ENCODE peak calls at places on chromosome 21, in six cellular contexts. G is transverse colon, E is breast epithelium, T is HCT116, P is vagina, M is stomach. Z is an unnamed sample.

GRCh38 chr21:26798856-26799751 is 46.1 kb downstream of the ADAMTS1 start:
- DNase-seq in P (no peak), G (no peak), E (no peak), T (no peak), M (no peak), Z (no peak)

GRCh38 chr21:16570856-16571255 is 841.1 kb downstream of the USP25 start:
- DNase-seq in E (no peak), M (no peak), G (no peak), P (no peak), T (no peak), Z (no peak)

GRCh38 chr21:15848632-15849031 is 118.8 kb downstream of the USP25 start:
- DNase-seq in M (no peak), T (no peak), G (no peak), P (no peak), E (no peak), Z (no peak)

GRCh38 chr21:32237021-32237420 is 41.8 kb downstream of the MIS18A start:
- DNase-seq in M (no peak), T (no peak), E (no peak), P (no peak), G (no peak), Z (no peak)

GRCh38 chr21:32538147-32538792 is 47.1 kb downstream of the TCP10L start:
- DNase-seq in M (no peak), E (no peak), T (no peak), G (no peak), P (no peak), Z (no peak)

GRCh38 chr21:37758997-37759396 is 157.3 kb downstream of the KCNJ6 start:
- DNase-seq in E (no peak), M (peak), P (no peak), T (no peak), G (peak), Z (no peak)

GRCh38 chr21:28337319-28337718 is 655.4 kb downstream of the LTN1 start:
- DNase-seq in M (no peak), G (no peak), T (no peak), P (no peak), E (no peak), Z (no peak)

GRCh38 chr21:28142692-28143091 is 850.0 kb downstream of the LTN1 start:
- DNase-seq in P (no peak), E (no peak), G (no peak), M (no peak), T (no peak), Z (no peak)

GRCh38 chr21:35963920-35964451 is 96.3 kb downstream of the SETD4 start:
- DNase-seq in T (no peak), P (no peak), E (no peak), G (no peak), M (no peak), Z (no peak)
- TF ChIP-seq POLR2A in T (peak), P (no peak), E (no peak), G (no peak), M (no peak), Z (no peak)

GRCh38 chr21:44066116-44066515 is 41.1 kb upstream of the PWP2 start:
- DNase-seq in E (no peak), T (no peak), M (no peak), P (no peak), G (no peak), Z (no peak)
- TF ChIP-seq POLR2AphosphoS5 in E (no peak), T (no peak), M (no peak), P (no peak), G (no peak), Z (no peak)

DNA sequence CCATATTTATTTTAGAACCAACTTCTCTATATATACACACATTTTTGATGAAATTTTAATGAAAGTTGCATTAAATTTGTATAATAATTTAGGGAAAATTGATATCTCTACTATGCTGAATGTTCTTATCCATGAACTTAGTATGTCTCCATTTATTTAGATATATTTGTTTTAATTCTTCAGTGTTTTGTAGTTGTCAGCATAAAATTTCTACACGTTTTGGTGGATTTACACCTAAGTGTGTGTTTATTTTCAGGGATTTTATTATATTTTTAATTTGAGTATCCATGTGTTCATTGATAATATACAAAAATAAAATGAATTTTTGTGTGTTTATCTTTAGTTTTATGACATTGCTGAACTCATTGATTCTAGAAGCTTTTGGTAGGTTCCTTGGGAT is 36.7 kb downstream of the PCBP3 start:
- DNase-seq in T (no peak), M (no peak), G (no peak), P (no peak), E (no peak), Z (no peak)
- TF ChIP-seq POLR2A in T (no peak), M (no peak), G (no peak), P (no peak), E (no peak), Z (no peak)

GRCh38 chr21:33641339-33642026 is at the start of gene CRYZL1:
- DNase-seq in P (peak), M (peak), G (peak), T (peak), E (peak), Z (peak)
- TF ChIP-seq POLR2AphosphoS5 in P (peak), M (peak), G (peak), T (peak), E (peak), Z (peak)

GRCh38 chr21:41374177-41374712 is 12.4 kb downstream of the MX2 start:
- DNase-seq in M (no peak), P (no peak), E (peak), G (no peak), T (no peak), Z (no peak)

GRCh38 chr21:41375875-41376274 is 14.0 kb downstream of the MX2 start:
- DNase-seq in P (no peak), M (no peak), G (no peak), E (no peak), T (no peak), Z (no peak)

GRCh38 chr21:41373769-41374168 is 11.9 kb downstream of the MX2 start:
- DNase-seq in P (no peak), G (no peak), M (no peak), E (no peak), T (no peak), Z (no peak)

GRCh38 chr21:41373253-41373652 is 11.4 kb downstream of the MX2 start:
- DNase-seq in G (no peak), T (no peak), P (no peak), M (no peak), E (peak), Z (no peak)

DNA sequence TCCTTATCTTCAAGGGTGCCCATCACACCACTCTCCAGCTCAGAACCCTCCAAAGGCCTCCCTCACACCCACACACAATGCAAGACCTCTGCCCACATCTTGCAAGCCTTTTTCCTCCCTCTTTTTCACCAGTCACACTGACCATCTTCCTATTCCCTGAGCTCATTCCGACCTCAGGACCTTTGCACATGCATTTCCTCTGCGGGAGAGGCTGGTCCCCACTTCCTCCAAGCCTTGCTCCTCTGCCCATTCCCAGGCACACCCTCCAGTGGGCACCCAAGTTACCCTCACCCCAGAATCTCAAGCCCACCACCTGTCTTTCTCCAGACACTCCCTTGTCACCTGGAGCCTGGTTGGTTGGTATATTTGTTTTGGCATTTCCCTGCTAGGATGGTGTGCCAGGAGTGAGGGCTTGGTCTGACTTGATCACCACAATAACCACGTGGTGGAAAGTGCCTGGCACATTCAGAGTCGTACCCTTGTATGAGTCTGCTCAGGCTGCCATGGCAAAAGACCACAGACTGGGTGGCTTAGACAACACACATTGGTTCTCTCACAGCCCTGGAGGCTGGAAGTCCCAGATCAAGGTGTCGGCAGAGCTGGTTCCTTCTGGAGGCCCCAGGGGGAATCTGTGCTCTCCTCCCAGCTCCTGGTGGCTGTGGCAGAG is 13.2 kb downstream of the MX2 start:
- DNase-seq in M (no peak), E (peak), P (no peak), G (no peak), T (no peak), Z (no peak)
- TF ChIP-seq POLR2A in M (no peak), E (no peak), P (no peak), G (no peak), T (no peak), Z (no peak)

GRCh38 chr21:34129039-34129891 is 55.9 kb downstream of the MRPS6 start:
- DNase-seq in E (no peak), T (no peak), P (no peak), M (peak), G (peak), Z (peak)
- TF ChIP-seq POLR2AphosphoS5 in E (no peak), T (no peak), P (no peak), M (peak), G (no peak), Z (no peak)

GRCh38 chr21:43720539-43721224 is 1.8 kb downstream of the PDXK start:
- DNase-seq in G (no peak), E (no peak), T (no peak), M (no peak), P (no peak), Z (no peak)

GRCh38 chr21:43717967-43718871 is 710 bp upstream of the PDXK start:
- DNase-seq in G (no peak), P (no peak), M (no peak), E (no peak), T (no peak), Z (no peak)

GRCh38 chr21:43719748-43720538 is 1.0 kb downstream of the PDXK start:
- DNase-seq in P (no peak), M (peak), T (no peak), G (no peak), E (no peak), Z (no peak)

GRCh38 chr21:43717166-43717853 is 1.6 kb upstream of the PDXK start:
- DNase-seq in P (no peak), E (no peak), T (no peak), G (no peak), M (no peak), Z (no peak)

DNA sequence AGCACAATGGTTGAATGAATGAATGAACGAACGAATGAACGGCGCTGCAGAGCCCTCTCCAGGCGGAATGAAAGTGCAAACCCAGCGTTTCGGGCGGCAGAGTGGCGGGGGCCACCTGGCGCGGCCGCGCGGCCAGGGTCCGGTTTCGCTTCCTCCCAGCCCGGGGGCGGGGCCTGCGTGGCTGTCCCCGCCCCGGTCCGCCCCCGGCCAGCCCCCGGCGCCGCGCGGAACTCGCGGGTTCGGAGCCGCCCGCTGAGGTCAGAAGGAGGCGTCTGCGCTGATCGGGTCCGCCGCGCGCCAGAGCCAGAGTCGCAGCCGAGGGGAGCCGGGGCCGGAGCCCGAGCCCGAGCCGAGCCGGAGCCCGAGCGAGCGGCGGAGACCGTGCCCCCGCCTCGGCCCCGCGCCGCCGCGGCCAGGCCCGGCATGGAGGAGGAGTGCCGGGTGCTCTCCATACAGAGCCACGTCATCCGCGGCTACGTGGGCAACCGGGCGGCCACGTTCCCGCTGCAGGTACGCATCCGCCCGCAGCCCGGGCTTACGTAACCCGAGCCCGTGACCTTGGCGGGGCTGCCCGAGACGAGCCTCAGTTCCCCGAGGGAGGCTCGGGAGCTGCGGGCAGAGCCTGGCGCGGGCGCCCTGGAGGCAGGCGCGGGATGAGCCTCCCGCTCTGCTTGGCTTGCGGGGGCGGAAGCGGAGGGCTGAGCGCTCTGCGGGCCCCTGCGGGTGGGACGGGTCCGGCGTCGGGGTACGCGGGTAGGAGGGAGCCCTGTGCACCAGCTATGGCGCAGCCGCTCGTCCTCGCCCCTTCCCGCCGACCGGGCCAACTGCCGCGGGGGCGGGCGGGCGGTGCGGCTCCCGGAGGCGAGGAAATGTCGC is at the start of gene PDXK:
- DNase-seq in E (peak), G (peak), P (no peak), T (peak), M (peak), Z (peak)
- TF ChIP-seq POLR2A in E (no peak), G (peak), P (peak), T (peak), M (peak), Z (no peak)

GRCh38 chr21:25790122-25790951 is 55.6 kb downstream of the GABPA start:
- DNase-seq in T (peak), M (no peak), G (no peak), P (no peak), E (no peak), Z (no peak)
- TF ChIP-seq POLR2AphosphoS5 in T (no peak), M (no peak), G (no peak), P (no peak), E (no peak), Z (no peak)

DNA sequence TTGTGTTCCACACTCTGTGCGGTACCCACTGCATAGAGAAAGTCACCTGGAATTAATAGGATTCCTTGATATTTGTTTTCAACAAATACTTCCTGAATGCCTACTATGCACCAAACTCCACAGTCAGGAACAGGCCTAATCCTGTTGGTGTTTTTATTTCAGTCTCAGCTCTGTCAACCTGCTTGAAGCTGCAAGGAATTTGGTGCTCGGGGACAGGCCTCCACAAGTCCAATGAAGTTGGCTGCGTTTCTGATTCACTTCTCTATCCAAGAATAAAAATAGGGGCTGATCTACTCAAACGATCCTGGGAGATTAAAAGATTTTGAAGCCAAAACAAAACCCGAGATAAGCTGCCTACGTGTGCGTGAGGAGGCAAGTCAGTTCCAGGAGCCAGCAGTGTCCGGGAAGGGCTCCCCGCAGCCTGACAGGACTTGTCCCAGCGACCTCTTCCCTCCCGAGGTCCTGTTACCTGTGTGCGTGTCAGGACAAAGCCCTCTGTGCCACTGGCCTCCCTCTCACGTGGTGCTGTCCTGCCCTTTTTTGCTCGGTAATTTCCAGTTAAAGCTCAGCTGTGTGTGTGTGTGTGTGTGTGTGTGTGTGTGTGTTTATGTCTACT is 98.0 kb downstream of the ETS2 start:
- DNase-seq in G (no peak), T (no peak), P (no peak), M (peak), E (no peak), Z (no peak)
- TF ChIP-seq POLR2A in G (no peak), T (no peak), P (no peak), M (no peak), E (no peak), Z (no peak)

GRCh38 chr21:25384782-25385181 is 222.5 kb downstream of the MRPL39 start:
- DNase-seq in E (no peak), G (no peak), T (no peak), M (no peak), P (no peak), Z (no peak)
- TF ChIP-seq POLR2AphosphoS5 in E (no peak), G (no peak), T (no peak), M (no peak), P (no peak), Z (no peak)

Z was measured in GM12891.